ENCODE peak calls at places on chromosomes 13 and 19, in seven cellular contexts. B, O, G, P, X, Z and Q are unnamed samples. For H3K9me3, the result is how much of the 10 kb centered on the place peaks cover.

GRCh38 chr19:18009412-18010066 is 1.6 kb downstream of the ARRDC2 start:
- DNase-seq in B (no peak), O (no peak), G (no peak), P (peak), X (peak), Z (no peak), Q (no peak)

GRCh38 chr13:50518791-50519201 is 324.7 kb downstream of the DLEU7 start:
- DNase-seq in B (no peak), O (peak), G (no peak), P (no peak), X (peak), Z (no peak), Q (no peak)

GRCh38 chr13:63094717-63095116 is 1679.1 kb upstream of the PCDH20 start:
- DNase-seq in B (no peak), O (no peak), G (no peak), P (no peak), X (no peak), Z (no peak), Q (no peak)

GRCh38 chr19:3443840-3444694 is 36.3 kb downstream of the SMIM24 start:
- DNase-seq in B (no peak), O (no peak), G (peak), P (peak), X (peak), Z (no peak), Q (no peak)

GRCh38 chr19:22609630-22610029 is 24.5 kb upstream of the ZNF492 start:
- DNase-seq in B (no peak), O (no peak), G (no peak), P (no peak), X (no peak), Z (peak), Q (no peak)

GRCh38 chr19:38315657-38316476 is at the start of gene YIF1B:
- DNase-seq in B (peak), O (peak), G (peak), P (peak), X (peak), Z (peak), Q (peak)

GRCh38 chr13:105925496-105925895 is 610.0 kb downstream of the EFNB2 start:
- DNase-seq in B (no peak), O (no peak), G (no peak), P (no peak), X (peak), Z (no peak), Q (no peak)

GRCh38 chr19:18588611-18589379 is at the start of gene REX1BD:
- DNase-seq in B (peak), O (no peak), G (peak), P (peak), X (peak), Z (peak), Q (peak)

GRCh38 chr19:12034610-12035009 is 869 bp downstream of the ZNF433 start:
- DNase-seq in B (no peak), O (no peak), G (no peak), P (no peak), X (no peak), Z (no peak), Q (no peak)

GRCh38 chr13:19927117-19927734 is 31.3 kb upstream of the ZMYM2 start:
- DNase-seq in B (peak), O (no peak), G (no peak), P (no peak), X (peak), Z (no peak), Q (no peak)

GRCh38 chr13:93226623-93227279 is at the start of gene GPC6:
- DNase-seq in B (no peak), O (peak), G (no peak), P (peak), X (peak), Z (no peak), Q (no peak)

GRCh38 chr19:48102870-48103751 is 7.5 kb downstream of the PLA2G4C start:
- DNase-seq in B (peak), O (no peak), G (no peak), P (no peak), X (peak), Z (no peak), Q (no peak)

GRCh38 chr19:3065675-3066357 is 3.5 kb upstream of the TLE5 start:
- DNase-seq in B (no peak), O (no peak), G (no peak), P (no peak), X (no peak), Z (no peak), Q (no peak)

GRCh38 chr13:53075356-53076041 is 46.9 kb downstream of the OLFM4 start:
- DNase-seq in B (no peak), O (no peak), G (no peak), P (no peak), X (no peak), Z (no peak), Q (no peak)

GRCh38 chr19:42370068-42370520 is 20.0 kb downstream of the CNFN start:
- DNase-seq in B (no peak), O (no peak), G (no peak), P (no peak), X (no peak), Z (no peak), Q (no peak)

GRCh38 chr13:46100191-46100877 is 4.5 kb downstream of the CPB2 start:
- DNase-seq in B (no peak), O (no peak), G (no peak), P (no peak), X (no peak), Z (no peak), Q (no peak)

GRCh38 chr13:51724721-51725120 is 79.2 kb downstream of the DHRS12 start:
- DNase-seq in B (no peak), O (no peak), G (no peak), P (no peak), X (peak), Z (no peak), Q (no peak)

GRCh38 chr13:43021926-43022670 is 1.3 kb upstream of the DNAJC15 start:
- DNase-seq in B (no peak), O (no peak), G (no peak), P (no peak), X (peak), Z (no peak), Q (no peak)

GRCh38 chr19:1465191-1466016 is 13.6 kb downstream of the C19orf25 start:
- DNase-seq in B (no peak), O (no peak), G (peak), P (peak), X (peak), Z (no peak), Q (no peak)

GRCh38 chr19:9847087-9847671 is 12.1 kb downstream of the PIN1 start:
- DNase-seq in B (no peak), O (peak), G (no peak), P (peak), X (peak), Z (peak), Q (no peak)

GRCh38 chr13:36819811-36820140 is 754 bp downstream of the RFXAP start:
- DNase-seq in B (peak), O (no peak), G (no peak), P (no peak), X (peak), Z (no peak), Q (peak)

GRCh38 chr13:93859666-93860065 is 619.8 kb downstream of the DCT start:
- DNase-seq in B (no peak), O (peak), G (no peak), P (no peak), X (peak), Z (no peak), Q (no peak)

GRCh38 chr19:9431475-9431874 is 3.9 kb downstream of the ZNF266 start:
- DNase-seq in B (peak), O (no peak), G (peak), P (peak), X (peak), Z (no peak), Q (no peak)

GRCh38 chr13:50284540-50284939 is 269.3 kb downstream of the KCNRG start:
- DNase-seq in B (no peak), O (no peak), G (no peak), P (no peak), X (no peak), Z (no peak), Q (no peak)

GRCh38 chr13:39016789-39017188 is 21.1 kb downstream of the PROSER1 start:
- DNase-seq in B (no peak), O (no peak), G (no peak), P (no peak), X (peak), Z (no peak), Q (no peak)

GRCh38 chr19:32673573-32673972 is 1.4 kb downstream of the ANKRD27 start:
- DNase-seq in B (no peak), O (no peak), G (no peak), P (no peak), X (no peak), Z (no peak), Q (no peak)

GRCh38 chr13:25217023-25217909 is 45.2 kb upstream of the AMER2 start:
- DNase-seq in B (no peak), O (no peak), G (no peak), P (no peak), X (peak), Z (no peak), Q (no peak)

GRCh38 chr13:99432637-99433542 is 68.4 kb upstream of the TM9SF2 start:
- DNase-seq in B (peak), O (no peak), G (peak), P (peak), X (peak), Z (peak), Q (peak)

GRCh38 chr13:41455725-41456419 is 1.5 kb upstream of the RGCC start:
- DNase-seq in B (no peak), O (no peak), G (no peak), P (no peak), X (no peak), Z (no peak), Q (no peak)

GRCh38 chr13:40609972-40610726 is 56.3 kb downstream of the FOXO1 start:
- DNase-seq in B (no peak), O (no peak), G (no peak), P (no peak), X (no peak), Z (no peak), Q (no peak)

GRCh38 chr13:114035583-114036501 is 62.0 kb upstream of the C13orf46 start:
- DNase-seq in B (no peak), O (no peak), G (no peak), P (peak), X (peak), Z (peak), Q (no peak)

GRCh38 chr13:30978981-30979956 is 46.8 kb downstream of the TEX26 start:
- DNase-seq in B (peak), O (no peak), G (peak), P (peak), X (no peak), Z (no peak), Q (no peak)

GRCh38 chr13:41311607-41312500 is 787 bp downstream of the NAA16 start:
- DNase-seq in B (peak), O (no peak), G (peak), P (peak), X (peak), Z (no peak), Q (peak)

GRCh38 chr13:49443327-49443688 is 556 bp downstream of the CAB39L start:
- DNase-seq in B (no peak), O (no peak), G (no peak), P (no peak), X (peak), Z (no peak), Q (no peak)

GRCh38 chr13:65600702-65601101 is 1629.4 kb downstream of the PCDH9 start:
- DNase-seq in B (no peak), O (peak), G (no peak), P (no peak), X (peak), Z (no peak), Q (no peak)

GRCh38 chr13:39930544-39931444 is 275.3 kb downstream of the COG6 start:
- DNase-seq in B (no peak), O (no peak), G (no peak), P (no peak), X (no peak), Z (no peak), Q (no peak)

GRCh38 chr19:49593233-49594113 is 2.5 kb downstream of the PRR12 start:
- DNase-seq in B (peak), O (peak), G (peak), P (peak), X (peak), Z (peak), Q (peak)

GRCh38 chr13:113929628-113930615 is 44.0 kb downstream of the C13orf46 start:
- DNase-seq in B (no peak), O (no peak), G (no peak), P (no peak), X (no peak), Z (no peak), Q (no peak)

GRCh38 chr19:49766938-49767315 is at the start of gene AP2A1:
- DNase-seq in B (no peak), O (no peak), G (no peak), P (no peak), X (no peak), Z (no peak), Q (no peak)

DNA sequence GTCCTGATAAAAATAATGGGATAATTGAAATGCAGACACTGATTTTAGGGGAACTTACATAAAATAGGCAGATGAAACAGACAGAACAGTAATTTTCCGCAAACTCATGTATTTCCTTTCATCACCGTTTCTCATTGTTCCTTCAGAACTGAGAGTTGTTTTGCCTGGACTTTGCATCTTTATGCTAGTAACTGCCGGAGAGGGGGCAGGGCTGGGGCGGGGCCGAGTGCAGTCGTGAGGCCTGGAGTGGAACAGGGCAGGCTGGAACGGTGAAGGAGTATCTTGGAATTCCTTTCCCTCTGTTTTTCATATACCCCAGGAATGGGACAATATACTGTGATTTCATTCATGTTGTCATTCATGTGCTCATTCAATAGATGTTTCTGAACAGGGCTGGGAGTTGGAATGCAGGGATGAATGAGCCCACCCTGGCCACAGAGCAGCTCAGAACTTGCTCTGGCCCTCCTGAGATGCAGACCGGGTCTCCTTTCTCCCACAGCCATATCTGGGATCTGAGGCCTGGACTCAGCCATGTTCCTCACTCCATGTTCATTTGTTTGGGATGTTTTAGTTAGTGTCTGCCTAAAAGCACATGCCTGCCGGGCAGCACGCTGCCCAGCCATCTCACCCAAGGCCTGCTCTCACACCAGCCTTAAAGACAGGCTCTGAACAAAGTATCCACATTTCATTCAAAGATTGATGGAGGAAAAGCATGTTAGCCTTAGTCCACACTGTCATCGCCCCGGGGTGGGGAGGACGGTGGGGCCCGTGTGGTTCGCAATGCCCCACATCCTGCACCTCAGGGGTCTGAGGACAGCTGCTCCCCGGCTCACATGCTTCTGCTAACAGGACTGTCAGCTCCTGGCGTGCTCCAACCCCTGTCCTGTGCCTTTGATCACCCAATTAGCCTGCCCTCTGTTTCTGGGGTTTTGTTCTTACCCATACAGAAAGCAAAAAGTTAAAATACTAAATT is 92.9 kb downstream of the SOX1 start:
- DNase-seq in B (no peak), O (no peak), G (no peak), P (no peak), X (no peak), Z (no peak), Q (no peak)
- H3K27ac ChIP-seq in B (no peak), O (no peak), G (no peak), P (no peak), X (no peak), Z (no peak), Q (no peak)

GRCh38 chr13:100650321-100650720 is 24.3 kb downstream of the TMTC4 start:
- DNase-seq in B (no peak), O (no peak), G (no peak), P (no peak), X (no peak), Z (no peak), Q (no peak)
- H3K9me3 ChIP-seq in B (under half), O (under half), G (under half), P (under half), X (under half), Z (under half), Q (under half)

DNA sequence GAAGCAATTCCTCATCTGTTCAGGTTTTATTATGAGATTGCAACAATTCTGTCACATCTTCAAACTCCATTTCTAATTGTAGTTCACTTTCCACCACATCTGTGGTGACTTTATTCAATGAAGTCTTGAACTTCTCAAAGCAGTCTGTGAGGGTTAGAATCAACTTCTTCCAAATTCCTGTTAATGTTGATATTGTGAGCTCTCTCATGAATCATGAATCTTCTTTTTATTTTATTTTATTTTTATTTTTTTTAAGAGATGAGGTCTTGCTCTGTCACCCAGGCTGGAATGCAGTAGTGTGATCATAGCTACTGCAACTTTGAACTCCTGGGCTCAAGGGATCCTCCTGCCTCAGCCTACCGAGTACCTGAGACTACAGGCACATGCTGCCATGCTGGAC is 19.6 kb downstream of the ARHGAP35 start:
- DNase-seq in B (no peak), O (no peak), G (no peak), P (no peak), X (peak), Z (no peak), Q (no peak)
- H3K27ac ChIP-seq in B (no peak), O (no peak), G (no peak), P (no peak), X (no peak), Z (no peak), Q (no peak)

GRCh38 chr19:28394705-28395104 is 818.2 kb downstream of the UQCRFS1 start:
- DNase-seq in B (no peak), O (no peak), G (no peak), P (no peak), X (no peak), Z (no peak), Q (no peak)

GRCh38 chr19:28393574-28394336 is 819.2 kb downstream of the UQCRFS1 start:
- DNase-seq in B (no peak), O (no peak), G (no peak), P (no peak), X (no peak), Z (no peak), Q (no peak)

GRCh38 chr19:28397311-28397710 is 815.6 kb downstream of the UQCRFS1 start:
- DNase-seq in B (no peak), O (no peak), G (no peak), P (no peak), X (no peak), Z (no peak), Q (no peak)

GRCh38 chr19:28399187-28399586 is 813.8 kb downstream of the UQCRFS1 start:
- DNase-seq in B (no peak), O (no peak), G (no peak), P (no peak), X (no peak), Z (no peak), Q (no peak)

GRCh38 chr19:28396259-28396940 is 816.6 kb downstream of the UQCRFS1 start:
- DNase-seq in B (no peak), O (no peak), G (no peak), P (no peak), X (no peak), Z (no peak), Q (no peak)
- H3K9me3 ChIP-seq in B (under half), O (under half), G (under half), P (under half), X (under half), Z (under half), Q (under half)

GRCh38 chr19:16104722-16105121 is 7.0 kb upstream of the RAB8A start:
- DNase-seq in B (no peak), O (no peak), G (no peak), P (peak), X (no peak), Z (no peak), Q (no peak)

GRCh38 chr19:16098416-16098768 is 13.3 kb upstream of the RAB8A start:
- DNase-seq in B (no peak), O (no peak), G (no peak), P (peak), X (no peak), Z (no peak), Q (no peak)

GRCh38 chr19:16098821-16099220 is 12.9 kb upstream of the RAB8A start:
- DNase-seq in B (no peak), O (no peak), G (no peak), P (no peak), X (no peak), Z (no peak), Q (no peak)

GRCh38 chr19:16096281-16096855 is 15.3 kb upstream of the RAB8A start:
- DNase-seq in B (no peak), O (no peak), G (no peak), P (peak), X (no peak), Z (no peak), Q (no peak)

GRCh38 chr19:16100524-16100923 is 11.2 kb upstream of the RAB8A start:
- DNase-seq in B (no peak), O (no peak), G (no peak), P (no peak), X (no peak), Z (no peak), Q (no peak)
- H3K27ac ChIP-seq in B (no peak), O (no peak), G (no peak), P (no peak), X (no peak), Z (no peak), Q (no peak)